ENCODE peak calls at places on chromosomes 13 and 19, in six cellular contexts. One of them, this sample, is unnamed.

GRCh38 chr13:111265701-111266035 is 54.8 kb upstream of the TEX29 start:
- DNase-seq in WTC11: no peak
- DNase-seq in astrocyte: no peak
- DNase-seq in astrocyte of the cerebellum: no peak
- DNase-seq in Panc1: no peak
- DNase-seq in heart left ventricle: no peak
- DNase-seq in this sample: no peak

GRCh38 chr19:12580180-12580694 is 29.0 kb upstream of the ZNF564 start:
- DNase-seq in WTC11: no peak
- DNase-seq in astrocyte: peak
- DNase-seq in heart left ventricle: no peak
- DNase-seq in Panc1: no peak
- DNase-seq in astrocyte of the cerebellum: no peak
- DNase-seq in this sample: no peak

GRCh38 chr13:95354680-95355487 is 53.6 kb upstream of the ABCC4 start:
- DNase-seq in astrocyte of the cerebellum: no peak
- DNase-seq in astrocyte: no peak
- DNase-seq in heart left ventricle: no peak
- DNase-seq in Panc1: no peak
- DNase-seq in WTC11: no peak
- DNase-seq in this sample: no peak

GRCh38 chr19:32823747-32824102 is 45.8 kb downstream of the SLC7A9 start:
- DNase-seq in astrocyte of the cerebellum: no peak
- DNase-seq in WTC11: no peak
- DNase-seq in astrocyte: no peak
- DNase-seq in heart left ventricle: no peak
- DNase-seq in Panc1: no peak
- DNase-seq in this sample: no peak

GRCh38 chr13:107250626-107251025 is 682.7 kb upstream of the ARGLU1 start:
- DNase-seq in astrocyte: no peak
- DNase-seq in heart left ventricle: no peak
- DNase-seq in WTC11: no peak
- DNase-seq in astrocyte of the cerebellum: no peak
- DNase-seq in Panc1: no peak
- DNase-seq in this sample: no peak

GRCh38 chr19:55684946-55685681 is 10.1 kb downstream of the EPN1 start:
- DNase-seq in Panc1: no peak
- DNase-seq in astrocyte: no peak
- DNase-seq in astrocyte of the cerebellum: no peak
- DNase-seq in WTC11: no peak
- DNase-seq in heart left ventricle: no peak
- DNase-seq in this sample: no peak

GRCh38 chr13:108957369-108958012 is 328.1 kb downstream of the MYO16 start:
- DNase-seq in WTC11: no peak
- DNase-seq in Panc1: no peak
- DNase-seq in astrocyte: peak
- DNase-seq in heart left ventricle: no peak
- DNase-seq in astrocyte of the cerebellum: peak
- DNase-seq in this sample: no peak

GRCh38 chr13:32031815-32032345 is 306 bp downstream of the FRY start:
- DNase-seq in heart left ventricle: no peak
- DNase-seq in astrocyte: no peak
- DNase-seq in WTC11: no peak
- DNase-seq in Panc1: no peak
- DNase-seq in astrocyte of the cerebellum: no peak
- DNase-seq in this sample: no peak

GRCh38 chr19:20968092-20968491 is 45.0 kb downstream of the ZNF85 start:
- DNase-seq in Panc1: no peak
- DNase-seq in astrocyte: no peak
- DNase-seq in astrocyte of the cerebellum: no peak
- DNase-seq in WTC11: no peak
- DNase-seq in heart left ventricle: no peak
- DNase-seq in this sample: no peak

GRCh38 chr13:53020764-53021332 is 7.8 kb upstream of the OLFM4 start:
- DNase-seq in astrocyte: no peak
- DNase-seq in heart left ventricle: no peak
- DNase-seq in Panc1: no peak
- DNase-seq in WTC11: no peak
- DNase-seq in astrocyte of the cerebellum: no peak
- DNase-seq in this sample: no peak

GRCh38 chr13:83219832-83220231 is 662.4 kb downstream of the SLITRK1 start:
- DNase-seq in astrocyte: no peak
- DNase-seq in Panc1: no peak
- DNase-seq in heart left ventricle: no peak
- DNase-seq in WTC11: no peak
- DNase-seq in astrocyte of the cerebellum: no peak
- DNase-seq in this sample: no peak

GRCh38 chr13:98484289-98485219 is 92.4 kb downstream of the STK24 start:
- DNase-seq in astrocyte: peak
- DNase-seq in astrocyte of the cerebellum: peak
- DNase-seq in Panc1: peak
- DNase-seq in heart left ventricle: peak
- DNase-seq in WTC11: peak
- DNase-seq in this sample: no peak

GRCh38 chr19:51440846-51441409 is 17.3 kb downstream of the SIGLEC8 start:
- DNase-seq in Panc1: no peak
- DNase-seq in astrocyte of the cerebellum: no peak
- DNase-seq in WTC11: no peak
- DNase-seq in astrocyte: no peak
- DNase-seq in heart left ventricle: no peak
- DNase-seq in this sample: peak

GRCh38 chr13:46354143-46355087 is 32.6 kb downstream of the RUBCNL start:
- DNase-seq in astrocyte of the cerebellum: peak
- DNase-seq in Panc1: peak
- DNase-seq in astrocyte: peak
- DNase-seq in heart left ventricle: no peak
- DNase-seq in WTC11: no peak
- DNase-seq in this sample: no peak

GRCh38 chr13:33751151-33751550 is 66.8 kb upstream of the RFC3 start:
- DNase-seq in astrocyte of the cerebellum: no peak
- DNase-seq in astrocyte: peak
- DNase-seq in heart left ventricle: no peak
- DNase-seq in WTC11: no peak
- DNase-seq in Panc1: no peak
- DNase-seq in this sample: no peak

GRCh38 chr13:50129923-50130685 is 114.9 kb downstream of the KCNRG start:
- DNase-seq in astrocyte of the cerebellum: no peak
- DNase-seq in astrocyte: no peak
- DNase-seq in heart left ventricle: peak
- DNase-seq in Panc1: no peak
- DNase-seq in WTC11: peak
- DNase-seq in this sample: peak

GRCh38 chr19:12778020-12778904 is 2.9 kb upstream of the HOOK2 start:
- DNase-seq in astrocyte of the cerebellum: no peak
- DNase-seq in astrocyte: peak
- DNase-seq in WTC11: peak
- DNase-seq in Panc1: no peak
- DNase-seq in heart left ventricle: peak
- DNase-seq in this sample: peak

GRCh38 chr19:49020931-49021895 is 2.9 kb downstream of the CGB3 start:
- DNase-seq in Panc1: no peak
- DNase-seq in astrocyte of the cerebellum: no peak
- DNase-seq in WTC11: no peak
- DNase-seq in heart left ventricle: no peak
- DNase-seq in astrocyte: no peak
- DNase-seq in this sample: no peak

GRCh38 chr13:112732679-112733078 is 42.8 kb downstream of the ATP11A start:
- DNase-seq in Panc1: no peak
- DNase-seq in astrocyte: no peak
- DNase-seq in heart left ventricle: no peak
- DNase-seq in WTC11: no peak
- DNase-seq in astrocyte of the cerebellum: no peak
- DNase-seq in this sample: no peak

GRCh38 chr19:47239610-47240296 is 8.8 kb upstream of the BBC3 start:
- DNase-seq in WTC11: peak
- DNase-seq in astrocyte: peak
- DNase-seq in astrocyte of the cerebellum: no peak
- DNase-seq in Panc1: no peak
- DNase-seq in heart left ventricle: peak
- DNase-seq in this sample: peak

GRCh38 chr13:22454586-22454985 is 726.2 kb upstream of the SGCG start:
- DNase-seq in astrocyte: no peak
- DNase-seq in Panc1: no peak
- DNase-seq in heart left ventricle: no peak
- DNase-seq in astrocyte of the cerebellum: no peak
- DNase-seq in WTC11: peak
- DNase-seq in this sample: no peak

GRCh38 chr13:27919934-27920676 is at the start of gene PDX1:
- DNase-seq in WTC11: peak
- DNase-seq in heart left ventricle: no peak
- DNase-seq in Panc1: no peak
- DNase-seq in astrocyte: no peak
- DNase-seq in astrocyte of the cerebellum: no peak
- DNase-seq in this sample: no peak

GRCh38 chr13:111537843-111538499 is 217.5 kb downstream of the TEX29 start:
- DNase-seq in Panc1: no peak
- DNase-seq in astrocyte of the cerebellum: no peak
- DNase-seq in astrocyte: no peak
- DNase-seq in WTC11: no peak
- DNase-seq in heart left ventricle: no peak
- DNase-seq in this sample: no peak

GRCh38 chr19:35715981-35716734 is 1.6 kb upstream of the KMT2B start:
- DNase-seq in astrocyte: peak
- DNase-seq in astrocyte of the cerebellum: no peak
- DNase-seq in heart left ventricle: peak
- DNase-seq in WTC11: no peak
- DNase-seq in Panc1: no peak
- DNase-seq in this sample: no peak

GRCh38 chr13:113029487-113030258 is 60.7 kb downstream of the MCF2L start:
- DNase-seq in astrocyte of the cerebellum: no peak
- DNase-seq in astrocyte: no peak
- DNase-seq in Panc1: no peak
- DNase-seq in heart left ventricle: no peak
- DNase-seq in WTC11: peak
- DNase-seq in this sample: peak

GRCh38 chr13:20492641-20493040 is 33.0 kb downstream of the CRYL1 start:
- DNase-seq in WTC11: peak
- DNase-seq in heart left ventricle: no peak
- DNase-seq in astrocyte: peak
- DNase-seq in Panc1: no peak
- DNase-seq in astrocyte of the cerebellum: peak
- DNase-seq in this sample: no peak
- TF ChIP-seq CTCF in WTC11: peak
- TF ChIP-seq CTCF in heart left ventricle: no peak
- TF ChIP-seq CTCF in astrocyte: peak
- TF ChIP-seq CTCF in Panc1: peak
- TF ChIP-seq CTCF in astrocyte of the cerebellum: peak
- TF ChIP-seq CTCF in this sample: no peak

DNA sequence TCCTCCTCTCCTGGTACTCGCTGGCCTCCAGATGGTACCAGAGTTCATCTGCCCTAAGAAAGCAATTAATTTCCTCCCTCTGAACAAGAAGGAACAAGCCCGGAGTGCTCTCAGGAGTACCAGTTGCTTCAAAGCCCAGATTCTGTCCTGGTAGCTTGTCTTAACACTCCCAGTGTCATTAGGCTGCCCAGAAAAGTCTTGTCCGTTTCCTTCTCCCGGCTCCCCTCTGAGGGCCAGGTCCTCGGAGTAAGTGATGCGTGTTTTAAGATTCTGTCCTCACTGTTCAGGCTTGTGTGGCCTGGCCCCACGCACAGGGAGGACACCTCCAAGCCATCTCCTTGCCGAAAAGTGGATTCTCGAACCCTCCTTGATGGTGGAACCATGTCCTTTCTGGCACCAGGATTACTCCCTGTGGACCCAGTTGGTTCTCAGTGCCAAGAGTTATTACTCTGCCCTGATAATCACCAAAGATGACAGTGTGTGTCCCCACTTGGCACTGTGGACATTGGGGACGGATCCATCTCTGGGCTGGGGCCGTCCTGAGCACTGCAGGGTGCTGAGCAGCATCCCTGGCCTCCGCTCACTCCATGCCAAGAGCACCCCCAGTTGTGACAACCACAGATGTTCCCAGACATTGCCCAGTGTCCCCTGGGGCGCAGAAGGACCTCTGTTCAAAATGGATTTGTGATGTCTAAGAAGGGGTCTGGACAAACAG is 52.5 kb downstream of the RFX2 start:
- DNase-seq in astrocyte of the cerebellum: no peak
- DNase-seq in Panc1: no peak
- DNase-seq in heart left ventricle: no peak
- DNase-seq in WTC11: no peak
- DNase-seq in astrocyte: no peak
- DNase-seq in this sample: peak
- TF ChIP-seq CTCF in astrocyte of the cerebellum: no peak
- TF ChIP-seq CTCF in Panc1: no peak
- TF ChIP-seq CTCF in heart left ventricle: no peak
- TF ChIP-seq CTCF in WTC11: no peak
- TF ChIP-seq CTCF in astrocyte: no peak
- TF ChIP-seq CTCF in this sample: no peak

GRCh38 chr19:53432088-53432661 is 391 bp downstream of the ZNF761 start:
- DNase-seq in astrocyte: no peak
- DNase-seq in heart left ventricle: peak
- DNase-seq in astrocyte of the cerebellum: no peak
- DNase-seq in Panc1: no peak
- DNase-seq in WTC11: peak
- DNase-seq in this sample: no peak

GRCh38 chr19:53431399-53432087 is at the start of gene ZNF761:
- DNase-seq in Panc1: peak
- DNase-seq in heart left ventricle: peak
- DNase-seq in astrocyte of the cerebellum: peak
- DNase-seq in astrocyte: peak
- DNase-seq in WTC11: peak
- DNase-seq in this sample: peak
- TF ChIP-seq CTCF in Panc1: peak
- TF ChIP-seq CTCF in heart left ventricle: peak
- TF ChIP-seq CTCF in astrocyte of the cerebellum: peak
- TF ChIP-seq CTCF in astrocyte: no peak
- TF ChIP-seq CTCF in WTC11: no peak
- TF ChIP-seq CTCF in this sample: peak

DNA sequence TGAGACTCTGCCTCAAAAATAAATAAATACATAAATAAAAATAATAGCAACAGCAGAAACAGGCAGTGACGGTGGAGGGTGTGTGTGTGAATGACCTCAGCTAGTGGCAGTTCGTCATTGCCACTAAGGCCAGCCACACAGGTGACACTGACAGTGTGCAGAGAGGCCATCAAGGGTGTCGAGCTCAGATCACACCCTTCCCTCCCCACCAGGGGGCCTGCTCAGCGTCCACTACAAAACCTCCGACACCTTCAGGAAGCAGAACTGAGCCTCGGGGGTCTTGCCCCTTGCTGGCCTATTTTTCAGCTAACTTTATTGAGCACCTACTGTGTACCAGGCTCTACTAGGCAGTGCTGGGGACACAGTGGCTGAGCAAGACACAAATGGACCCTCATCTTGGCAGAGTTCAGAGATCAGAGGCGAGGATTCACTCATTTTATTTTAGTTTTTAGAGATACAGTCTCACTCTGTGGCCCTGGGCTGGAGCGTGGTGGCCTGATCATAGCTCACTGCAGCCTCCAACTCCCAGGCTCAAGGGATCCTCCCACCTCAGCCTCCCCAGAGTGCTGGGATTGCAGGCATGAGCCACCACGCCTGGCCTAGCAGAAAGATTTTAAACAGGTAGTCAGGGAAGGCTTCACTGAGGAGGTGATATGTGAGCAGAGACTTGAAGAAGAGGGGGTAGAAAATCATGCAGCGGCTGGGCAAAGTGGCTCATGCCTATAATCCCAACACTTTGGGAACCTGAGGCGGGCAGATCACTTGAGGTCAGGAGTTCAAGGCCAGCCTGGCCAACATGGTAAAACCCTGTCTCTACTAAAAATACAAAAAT is 30.3 kb upstream of the SEMA6B start:
- DNase-seq in astrocyte of the cerebellum: no peak
- DNase-seq in Panc1: no peak
- DNase-seq in astrocyte: no peak
- DNase-seq in heart left ventricle: peak
- DNase-seq in WTC11: no peak
- DNase-seq in this sample: no peak
- TF ChIP-seq CTCF in astrocyte of the cerebellum: peak
- TF ChIP-seq CTCF in Panc1: peak
- TF ChIP-seq CTCF in astrocyte: peak
- TF ChIP-seq CTCF in heart left ventricle: peak
- TF ChIP-seq CTCF in WTC11: no peak
- TF ChIP-seq CTCF in this sample: no peak

This sample was measured in natural killer cell.